ENCODE peak calls at places on chromosomes 11 and 22, in seven cellular contexts. L, O, F, Q, S, V and A are unnamed samples.
A peak's percentile ranks its signal among the peaks of the same experiment; 100 is the strongest.

GRCh38 chr22:30221121-30221992 is 25.2 kb downstream of the LIF start:
- DNase-seq in L (no peak), O (no peak), F (no peak), Q (no peak), S (no peak), V (no peak), A (no peak)

GRCh38 chr11:69377029-69377952 is 83.3 kb downstream of the MYEOV start:
- DNase-seq in L (no peak), O (peak; percentile 46), F (no peak), Q (no peak), S (no peak), V (no peak), A (no peak)

GRCh38 chr11:122494171-122494570 is 161.4 kb upstream of the UBASH3B start:
- DNase-seq in L (no peak), O (peak; percentile 58), F (no peak), Q (peak; percentile 81), S (peak; percentile 53), V (no peak), A (no peak)

GRCh38 chr11:47236482-47236881 is 12.1 kb downstream of the ACP2 start:
- DNase-seq in L (no peak), O (peak; percentile 63), F (no peak), Q (peak; percentile 16), S (peak; percentile 38), V (peak; percentile 69), A (no peak)

GRCh38 chr11:69657911-69658605 is 17.1 kb downstream of the LTO1 start:
- DNase-seq in L (peak; percentile 52), O (peak; percentile 35), F (no peak), Q (no peak), S (no peak), V (peak; percentile 48), A (peak; percentile 95)

GRCh38 chr22:34841911-34842310 is 224.0 kb upstream of the ISX start:
- DNase-seq in L (no peak), O (no peak), F (no peak), Q (peak; percentile 11), S (no peak), V (no peak), A (no peak)

GRCh38 chr11:15591112-15591537 is 476.4 kb downstream of the INSC start:
- DNase-seq in L (no peak), O (no peak), F (peak; percentile 20), Q (no peak), S (no peak), V (no peak), A (no peak)

GRCh38 chr11:69609351-69609750 is 31.6 kb upstream of the CCND1 start:
- DNase-seq in L (no peak), O (no peak), F (no peak), Q (no peak), S (no peak), V (no peak), A (peak; percentile 18)

GRCh38 chr22:29733362-29734322 is 13.8 kb downstream of the CABP7 start:
- DNase-seq in L (peak; percentile 61), O (no peak), F (no peak), Q (no peak), S (peak; percentile 8), V (peak; percentile 42), A (no peak)

GRCh38 chr11:117094776-117095175 is 3.5 kb downstream of the SIK3 start:
- DNase-seq in L (no peak), O (peak; percentile 61), F (no peak), Q (peak; percentile 36), S (peak; percentile 34), V (peak; percentile 19), A (no peak)

GRCh38 chr11:14376920-14377319 is 17.9 kb upstream of the RRAS2 start:
- DNase-seq in L (no peak), O (no peak), F (no peak), Q (no peak), S (no peak), V (no peak), A (peak; percentile 33)

GRCh38 chr11:110772863-110773262 is 60.6 kb upstream of the ARHGAP20 start:
- DNase-seq in L (no peak), O (no peak), F (no peak), Q (no peak), S (no peak), V (no peak), A (peak; percentile 61)

GRCh38 chr11:115333951-115334350 is 170.3 kb downstream of the CADM1 start:
- DNase-seq in L (no peak), O (no peak), F (no peak), Q (no peak), S (no peak), V (no peak), A (no peak)

GRCh38 chr11:61472282-61472681 is 36.3 kb upstream of the LRRC10B start:
- DNase-seq in L (peak; percentile 77), O (peak; percentile 71), F (peak; percentile 51), Q (no peak), S (peak; percentile 52), V (no peak), A (no peak)

GRCh38 chr11:134761361-134761760 is 349.3 kb upstream of the B3GAT1 start:
- DNase-seq in L (no peak), O (no peak), F (no peak), Q (no peak), S (no peak), V (no peak), A (peak; percentile 36)

GRCh38 chr11:61362542-61362875 is 335 bp downstream of the TMEM138 start:
- DNase-seq in L (no peak), O (peak; percentile 90), F (no peak), Q (peak; percentile 64), S (peak; percentile 61), V (peak; percentile 71), A (no peak)

GRCh38 chr22:17774206-17774927 is at the start of gene BID:
- DNase-seq in L (peak; percentile 86), O (peak; percentile 71), F (no peak), Q (peak; percentile 84), S (no peak), V (peak; percentile 29), A (peak; percentile 71)

GRCh38 chr11:68412593-68413475 is 47.7 kb upstream of the PPP6R3 start:
- DNase-seq in L (no peak), O (peak; percentile 93), F (no peak), Q (no peak), S (peak; percentile 38), V (peak; percentile 73), A (no peak)

GRCh38 chr11:33444835-33445594 is 187.8 kb downstream of the HIPK3 start:
- DNase-seq in L (no peak), O (peak; percentile 35), F (no peak), Q (no peak), S (no peak), V (no peak), A (no peak)

GRCh38 chr11:118897721-118898310 is 14.1 kb downstream of the CXCR5 start:
- DNase-seq in L (no peak), O (no peak), F (no peak), Q (no peak), S (no peak), V (no peak), A (no peak)

GRCh38 chr11:76669901-76670474 is 559 bp downstream of the LRRC32 start:
- DNase-seq in L (peak; percentile 55), O (peak; percentile 78), F (peak; percentile 53), Q (peak; percentile 90), S (peak; percentile 71), V (peak; percentile 80), A (peak; percentile 56)

GRCh38 chr22:37290737-37291136 is 8.4 kb downstream of the CYTH4 start:
- DNase-seq in L (no peak), O (peak; percentile 86), F (no peak), Q (peak; percentile 33), S (peak; percentile 72), V (no peak), A (no peak)

GRCh38 chr11:62449451-62449851 is 30.6 kb downstream of the SCGB1A1 start:
- DNase-seq in L (no peak), O (peak; percentile 10), F (no peak), Q (no peak), S (no peak), V (no peak), A (no peak)

GRCh38 chr22:20244744-20245576 is 23.2 kb downstream of the RTN4R start:
- DNase-seq in L (no peak), O (no peak), F (no peak), Q (no peak), S (no peak), V (no peak), A (no peak)

GRCh38 chr11:123478352-123478986 is 48.4 kb downstream of the GRAMD1B start:
- DNase-seq in L (no peak), O (peak; percentile 90), F (peak; percentile 63), Q (peak; percentile 89), S (peak; percentile 86), V (peak; percentile 83), A (peak; percentile 90)

GRCh38 chr11:107385361-107385982 is 72.2 kb downstream of the CWF19L2 start:
- DNase-seq in L (no peak), O (peak; percentile 56), F (no peak), Q (peak; percentile 59), S (no peak), V (no peak), A (no peak)

GRCh38 chr22:37068859-37069258 is 17.3 kb downstream of the KCTD17 start:
- DNase-seq in L (no peak), O (peak; percentile 24), F (no peak), Q (no peak), S (no peak), V (no peak), A (peak; percentile 87)

GRCh38 chr11:120063686-120064340 is 74.1 kb downstream of the TRIM29 start:
- DNase-seq in L (no peak), O (no peak), F (no peak), Q (no peak), S (no peak), V (no peak), A (peak; percentile 30)
- H3K27me3 ChIP-seq in L (peaks cover 3% of the 10 kb centered on the region), O (peaks cover 53% of the 10 kb centered on the region), F (no peaks in the 10 kb centered on the region), Q (peaks cover 63% of the 10 kb centered on the region), S (peaks cover 2% of the 10 kb centered on the region), V (peaks cover 47% of the 10 kb centered on the region), A (no peaks in the 10 kb centered on the region)

GRCh38 chr11:96306600-96306932 is 36.4 kb downstream of the MAML2 start:
- DNase-seq in L (no peak), O (peak; percentile 75), F (no peak), Q (no peak), S (no peak), V (no peak), A (no peak)
- H3K4me3 ChIP-seq in L (peak overlapping the region; percentile 25), O (peak overlapping the region; percentile 66), F (no peak overlapping the region), Q (peak overlapping the region; percentile 76), S (peak overlapping the region; percentile 45), V (no peak overlapping the region), A (peak overlapping the region; percentile 53)

GRCh38 chr11:1631066-1631568 is 1.5 kb downstream of the KRTAP5-5 start:
- DNase-seq in L (no peak), O (no peak), F (no peak), Q (no peak), S (no peak), V (no peak), A (no peak)
- H3K27me3 ChIP-seq in L (peaks cover 24% of the 10 kb centered on the region), O (peaks cover 70% of the 10 kb centered on the region), F (no peaks in the 10 kb centered on the region), Q (peaks cover 66% of the 10 kb centered on the region), S (peaks cover 2% of the 10 kb centered on the region), V (peaks cover 58% of the 10 kb centered on the region), A (peaks cover 25% of the 10 kb centered on the region)

DNA sequence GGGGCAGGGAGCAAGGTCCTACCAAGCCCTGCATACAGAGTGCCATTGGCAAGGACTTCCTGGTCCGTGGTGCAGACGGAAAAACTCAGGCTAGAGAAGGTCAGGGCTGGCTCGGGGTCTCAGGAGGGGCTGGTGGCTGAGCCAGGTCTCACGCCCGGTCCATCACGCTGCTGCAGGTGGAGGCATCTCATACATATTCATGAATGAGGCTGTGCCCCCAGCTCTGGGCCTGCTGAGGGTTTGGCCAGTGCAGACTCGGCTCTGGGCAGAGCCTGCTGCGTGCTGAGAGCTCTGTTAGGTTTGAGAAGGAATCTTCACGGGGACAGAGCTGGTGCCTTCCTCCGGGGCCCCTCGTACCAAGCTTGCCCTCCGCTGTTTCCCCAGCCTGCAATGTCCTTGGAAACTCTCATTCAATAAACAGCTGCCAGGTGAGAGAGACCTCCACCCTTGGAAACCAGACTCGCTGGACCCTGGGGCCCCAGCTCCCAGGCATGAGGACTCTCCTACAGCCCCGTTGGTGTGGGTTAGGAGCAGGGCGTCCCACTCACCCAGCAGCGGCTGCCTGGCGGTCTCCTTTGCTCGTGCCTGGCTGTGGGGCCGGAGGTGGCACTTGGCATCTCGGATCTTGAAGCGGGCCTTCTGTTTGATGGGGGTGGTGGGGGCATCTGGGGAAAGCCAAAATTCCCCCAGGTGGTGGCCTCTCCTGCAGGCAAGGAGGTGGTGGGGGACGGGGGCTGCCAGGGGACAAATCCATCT is 33.9 kb upstream of the TTLL12 start:
- DNase-seq in L (no peak), O (no peak), F (no peak), Q (no peak), S (no peak), V (no peak), A (no peak)
- H3K4me3 ChIP-seq in L (no peak overlapping the region), O (no peak overlapping the region), F (no peak overlapping the region), Q (no peak overlapping the region), S (no peak overlapping the region), V (no peak overlapping the region), A (no peak overlapping the region)